ENCODE peak calls at places on chromosomes 13 and 19, in nine cellular contexts. N is breast epithelium; S is RWPE1; U is heart left ventricle; Z is IMR-90; P is WERI-Rb-1; B is endothelial cell of umbilical vein; L is CD4-positive, alpha-beta T cell; A is mammary epithelial cell. T is an unnamed sample.

GRCh38 chr13:23883255-23883654 is 5.9 kb downstream of the MIPEP start:
- DNase-seq in N (no peak), S (no peak), U (no peak), Z (no peak), P (no peak), B (no peak), L (no peak), A (no peak), T (no peak)

GRCh38 chr13:46168341-46168740 is 13.6 kb downstream of the LCP1 start:
- DNase-seq in N (peak), S (no peak), U (no peak), Z (no peak), P (no peak), B (no peak), L (no peak), A (peak), T (no peak)

GRCh38 chr13:67063036-67063435 is 167.1 kb downstream of the PCDH9 start:
- DNase-seq in N (peak), S (no peak), U (no peak), Z (no peak), P (no peak), B (no peak), L (no peak), A (peak), T (no peak)

GRCh38 chr19:6772028-6772865 is at the start of gene VAV1:
- DNase-seq in N (no peak), S (no peak), U (peak), Z (no peak), P (no peak), B (no peak), L (peak), A (no peak), T (no peak)

GRCh38 chr19:39796000-39796498 is 17.4 kb downstream of the LEUTX start:
- DNase-seq in N (no peak), S (no peak), U (no peak), Z (no peak), P (no peak), B (no peak), L (no peak), A (no peak), T (no peak)

GRCh38 chr13:94710081-94710809 is 2.1 kb downstream of the SOX21 start:
- DNase-seq in N (no peak), S (no peak), U (no peak), Z (no peak), P (no peak), B (peak), L (no peak), A (no peak), T (no peak)

GRCh38 chr13:80214521-80214941 is 126.4 kb downstream of the SPRY2 start:
- DNase-seq in N (no peak), S (no peak), U (no peak), Z (peak), P (no peak), B (no peak), L (no peak), A (no peak), T (no peak)

GRCh38 chr13:44431150-44431549 is 57.5 kb downstream of the SERP2 start:
- DNase-seq in N (no peak), S (no peak), U (no peak), Z (no peak), P (no peak), B (no peak), L (no peak), A (no peak), T (no peak)

GRCh38 chr13:42893346-42893745 is 98.7 kb downstream of the EPSTI1 start:
- DNase-seq in N (no peak), S (peak), U (no peak), Z (peak), P (no peak), B (peak), L (no peak), A (peak), T (no peak)

GRCh38 chr19:32930567-32930966 is 41.2 kb downstream of the CEP89 start:
- DNase-seq in N (no peak), S (no peak), U (no peak), Z (no peak), P (no peak), B (no peak), L (no peak), A (no peak), T (no peak)

GRCh38 chr19:50551034-50551712 is 17.1 kb downstream of the LRRC4B start:
- DNase-seq in N (no peak), S (no peak), U (no peak), Z (no peak), P (no peak), B (no peak), L (no peak), A (no peak), T (no peak)

GRCh38 chr13:32894589-32895001 is 121.6 kb upstream of the KL start:
- DNase-seq in N (no peak), S (peak), U (no peak), Z (peak), P (no peak), B (no peak), L (no peak), A (peak), T (no peak)

GRCh38 chr19:49916839-49917733 is 11.9 kb upstream of the ATF5 start:
- DNase-seq in N (no peak), S (no peak), U (no peak), Z (no peak), P (no peak), B (no peak), L (no peak), A (no peak), T (no peak)

GRCh38 chr13:107450426-107450825 is 764.9 kb downstream of the LIG4 start:
- DNase-seq in N (no peak), S (no peak), U (no peak), Z (peak), P (no peak), B (no peak), L (no peak), A (no peak), T (no peak)

GRCh38 chr13:35621989-35622388 is 145.5 kb upstream of the MAB21L1 start:
- DNase-seq in N (no peak), S (no peak), U (no peak), Z (peak), P (no peak), B (peak), L (no peak), A (peak), T (no peak)

GRCh38 chr13:109271991-109272454 is 514.4 kb downstream of the IRS2 start:
- DNase-seq in N (no peak), S (no peak), U (no peak), Z (no peak), P (no peak), B (no peak), L (no peak), A (peak), T (no peak)

GRCh38 chr13:114118763-114119123 is 13.7 kb downstream of the RASA3 start:
- DNase-seq in N (no peak), S (no peak), U (no peak), Z (peak), P (no peak), B (peak), L (no peak), A (no peak), T (no peak)

GRCh38 chr19:34474233-34474989 is 7.1 kb upstream of the WTIP start:
- DNase-seq in N (no peak), S (no peak), U (no peak), Z (peak), P (no peak), B (no peak), L (no peak), A (no peak), T (no peak)

GRCh38 chr19:58033741-58034475 is at the start of gene ZSCAN1:
- DNase-seq in N (peak), S (no peak), U (peak), Z (peak), P (peak), B (peak), L (no peak), A (peak), T (no peak)

DNA sequence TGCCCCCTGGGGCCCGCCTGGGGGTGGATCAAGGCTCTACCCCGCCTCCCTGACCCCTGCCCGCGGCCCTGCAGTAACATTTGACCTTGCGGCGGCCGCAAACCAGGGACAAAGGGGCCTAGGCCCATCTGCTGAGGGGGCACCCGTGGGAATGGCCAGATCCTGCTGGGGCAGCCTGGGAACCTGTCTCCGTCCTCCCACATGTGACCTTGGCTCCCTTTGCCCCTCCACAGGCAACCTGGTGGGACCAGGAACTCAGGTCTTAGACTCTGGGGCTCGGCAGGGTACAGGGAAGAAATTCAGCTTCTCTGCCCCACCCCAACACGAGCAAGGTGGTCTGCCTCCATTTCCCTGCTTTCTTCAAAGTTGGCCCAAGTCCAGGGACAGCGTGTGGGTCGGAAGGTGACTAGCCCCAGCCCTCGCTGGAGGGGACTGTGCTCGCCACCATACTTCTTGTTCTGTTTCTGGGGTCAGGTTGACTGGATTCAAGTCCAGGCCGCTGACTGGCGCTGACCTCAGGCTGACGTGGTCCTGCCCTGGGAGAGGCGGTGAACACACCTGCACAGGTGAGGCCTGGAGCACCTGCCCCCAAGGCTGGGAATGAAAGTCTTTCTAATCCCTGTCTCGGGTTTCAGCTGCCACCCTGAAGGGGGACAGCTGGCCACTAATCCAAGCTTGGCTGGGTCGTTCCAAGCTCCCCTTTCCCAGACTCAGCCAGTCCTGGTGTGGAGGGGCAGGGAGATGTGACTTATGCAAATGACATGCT is 2.5 kb upstream of the NR2F6 start:
- DNase-seq in N (no peak), S (peak), U (no peak), Z (no peak), P (peak), B (no peak), L (no peak), A (no peak), T (no peak)
- H3K27ac ChIP-seq in N (no peak), S (peak), U (no peak), Z (no peak), P (peak), B (no peak), L (no peak), A (no peak), T (peak)

GRCh38 chr19:11798391-11799296 is at the start of gene ZNF491:
- DNase-seq in N (peak), S (peak), U (peak), Z (peak), P (peak), B (peak), L (peak), A (peak), T (peak)
- TF ChIP-seq CTCF in N (no peak), S (peak), U (no peak), Z (peak), P (peak), B (peak), L (no peak), A (peak), T (peak)

GRCh38 chr19:17406887-17407196 is 1.4 kb upstream of the BST2 start:
- DNase-seq in N (no peak), S (no peak), U (no peak), Z (no peak), P (no peak), B (no peak), L (no peak), A (no peak), T (no peak)
- H3K27ac ChIP-seq in N (peak), S (peak), U (peak), Z (no peak), P (no peak), B (no peak), L (peak), A (no peak), T (no peak)

GRCh38 chr13:88979465-88980180 is 1308.5 kb downstream of the SLITRK5 start:
- DNase-seq in N (no peak), S (no peak), U (peak), Z (no peak), P (no peak), B (no peak), L (no peak), A (no peak), T (no peak)
- TF ChIP-seq CTCF in N (no peak), S (no peak), U (peak), Z (no peak), P (no peak), B (no peak), L (no peak), A (peak), T (peak)

T was measured in RWPE2.